ENCODE peak calls at places on chromosomes 7 and 10, in four cellular contexts. W, K, A and M are unnamed samples. For H3K4me1, the result is how much of the 10 kb centered on the place peaks cover.

GRCh38 chr7:44382459-44383300 is 57.3 kb upstream of the CAMK2B start:
- DNase-seq in K (no peak), W (no peak), A (no peak), M (no peak)

GRCh38 chr10:78889536-78890063 is 179.2 kb upstream of the ZMIZ1 start:
- DNase-seq in W (no peak), K (no peak), A (no peak), M (no peak)

GRCh38 chr10:43134126-43134905 is 3.9 kb upstream of the CSGALNACT2 start:
- DNase-seq in W (no peak), A (no peak), K (peak), M (no peak)

GRCh38 chr7:125512373-125512772 is 582.7 kb upstream of the POT1 start:
- DNase-seq in K (no peak), W (no peak), A (no peak), M (no peak)

GRCh38 chr10:48703776-48704555 is 19.3 kb downstream of the WDFY4 start:
- DNase-seq in W (no peak), A (no peak), K (no peak), M (no peak)

GRCh38 chr7:26153823-26154783 is 2.1 kb downstream of the NFE2L3 start:
- DNase-seq in A (no peak), K (no peak), W (peak), M (no peak)

GRCh38 chr10:7962592-7962991 is 91.9 kb upstream of the GATA3 start:
- DNase-seq in W (no peak), A (no peak), K (no peak), M (no peak)

GRCh38 chr7:88269606-88270005 is 37.1 kb downstream of the STEAP4 start:
- DNase-seq in A (no peak), W (no peak), K (no peak), M (no peak)

GRCh38 chr7:138907438-138907837 is 73.8 kb downstream of the KIAA1549 start:
- DNase-seq in K (no peak), A (no peak), W (no peak), M (no peak)

GRCh38 chr7:138890467-138890781 is 90.8 kb downstream of the KIAA1549 start:
- DNase-seq in W (no peak), A (no peak), K (no peak), M (no peak)

GRCh38 chr10:34045571-34046190 is 711.2 kb upstream of the NRP1 start:
- DNase-seq in W (no peak), A (no peak), K (peak), M (no peak)

GRCh38 chr10:50558368-50558767 is 65.4 kb downstream of the SGMS1 start:
- DNase-seq in A (no peak), W (no peak), K (no peak), M (no peak)
- H3K27ac ChIP-seq in A (no peak), W (no peak), K (no peak), M (no peak)

GRCh38 chr10:102779680-102780079 is 35.9 kb downstream of the WBP1L start:
- DNase-seq in K (no peak), W (peak), A (no peak), M (no peak)
- H3K4me1 ChIP-seq in K (half or more), W (half or more), A (half or more), M (half or more)

GRCh38 chr7:34772296-34772695 is 114.3 kb downstream of the NPSR1 start:
- DNase-seq in A (no peak), K (no peak), W (no peak), M (no peak)
- H3K4me3 ChIP-seq in A (no peak), K (no peak), W (no peak), M (no peak)

GRCh38 chr7:127609297-127609696 is 8.6 kb downstream of the PAX4 start:
- DNase-seq in W (no peak), K (no peak), A (no peak), M (no peak)
- H3K27ac ChIP-seq in W (no peak), K (no peak), A (no peak), M (no peak)

GRCh38 chr10:80197972-80198591 is 7.3 kb downstream of the ANXA11 start:
- DNase-seq in A (no peak), W (no peak), K (no peak), M (no peak)
- H3K4me1 ChIP-seq in A (under half), W (half or more), K (under half), M (half or more)

GRCh38 chr7:107998660-107999480 is 4.1 kb downstream of the LAMB1 start:
- DNase-seq in A (no peak), W (no peak), K (peak), M (no peak)
- H3K4me3 ChIP-seq in A (no peak), W (peak), K (no peak), M (no peak)

DNA sequence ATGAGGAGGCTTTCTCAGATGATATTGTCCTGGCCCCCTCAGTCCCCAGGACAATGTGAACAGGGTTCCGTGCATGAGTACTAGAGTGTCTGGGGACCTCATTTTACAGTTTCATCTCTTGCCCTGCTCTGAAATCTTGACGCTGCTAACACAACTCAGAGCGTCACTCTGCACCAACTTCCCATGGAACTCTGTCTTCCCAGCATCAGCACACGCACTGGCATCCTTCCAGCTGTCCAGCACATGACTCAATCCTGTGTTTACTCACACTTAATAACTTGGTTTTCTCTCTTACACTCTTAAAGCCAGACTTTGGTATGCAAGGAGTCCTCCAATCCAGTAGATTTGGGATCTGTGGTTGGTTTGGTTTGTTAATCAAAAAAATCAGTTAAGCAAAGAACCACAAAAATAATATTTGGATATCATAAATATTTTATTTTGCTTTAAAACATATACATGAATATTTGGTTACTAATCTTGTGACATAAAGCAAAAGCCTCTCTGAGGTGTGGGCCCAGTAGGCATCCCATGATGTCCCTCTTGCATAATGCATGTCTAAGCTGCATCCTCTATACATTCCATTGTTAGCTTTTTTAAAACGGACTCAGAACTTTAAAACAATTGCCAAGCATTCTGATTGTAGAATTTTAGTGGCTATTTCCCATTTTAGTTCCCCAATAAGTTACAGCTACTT is 131.0 kb downstream of the CXCL12 start:
- DNase-seq in A (peak), W (peak), K (no peak), M (peak)
- H3K27ac ChIP-seq in A (no peak), W (no peak), K (no peak), M (no peak)

GRCh38 chr7:150431839-150432658 is 18.4 kb upstream of the GIMAP8 start:
- DNase-seq in K (no peak), W (no peak), A (no peak), M (no peak)
- H3K4me1 ChIP-seq in K (under half), W (under half), A (under half), M (under half)

GRCh38 chr10:3873728-3874461 is 88.9 kb upstream of the KLF6 start:
- DNase-seq in W (peak), A (no peak), K (peak), M (no peak)
- H3K4me3 ChIP-seq in W (no peak), A (no peak), K (no peak), M (no peak)

GRCh38 chr7:55017841-55018240 is 976 bp upstream of the EGFR start:
- DNase-seq in W (no peak), K (no peak), A (no peak), M (no peak)

GRCh38 chr7:55020481-55020871 is 1.7 kb downstream of the EGFR start:
- DNase-seq in W (no peak), A (peak), K (peak), M (no peak)

GRCh38 chr7:55019329-55019690 is 493 bp downstream of the EGFR start:
- DNase-seq in W (peak), K (no peak), A (peak), M (no peak)

GRCh38 chr7:55019691-55020480 is 1.1 kb downstream of the EGFR start:
- DNase-seq in K (peak), A (peak), W (no peak), M (no peak)

DNA sequence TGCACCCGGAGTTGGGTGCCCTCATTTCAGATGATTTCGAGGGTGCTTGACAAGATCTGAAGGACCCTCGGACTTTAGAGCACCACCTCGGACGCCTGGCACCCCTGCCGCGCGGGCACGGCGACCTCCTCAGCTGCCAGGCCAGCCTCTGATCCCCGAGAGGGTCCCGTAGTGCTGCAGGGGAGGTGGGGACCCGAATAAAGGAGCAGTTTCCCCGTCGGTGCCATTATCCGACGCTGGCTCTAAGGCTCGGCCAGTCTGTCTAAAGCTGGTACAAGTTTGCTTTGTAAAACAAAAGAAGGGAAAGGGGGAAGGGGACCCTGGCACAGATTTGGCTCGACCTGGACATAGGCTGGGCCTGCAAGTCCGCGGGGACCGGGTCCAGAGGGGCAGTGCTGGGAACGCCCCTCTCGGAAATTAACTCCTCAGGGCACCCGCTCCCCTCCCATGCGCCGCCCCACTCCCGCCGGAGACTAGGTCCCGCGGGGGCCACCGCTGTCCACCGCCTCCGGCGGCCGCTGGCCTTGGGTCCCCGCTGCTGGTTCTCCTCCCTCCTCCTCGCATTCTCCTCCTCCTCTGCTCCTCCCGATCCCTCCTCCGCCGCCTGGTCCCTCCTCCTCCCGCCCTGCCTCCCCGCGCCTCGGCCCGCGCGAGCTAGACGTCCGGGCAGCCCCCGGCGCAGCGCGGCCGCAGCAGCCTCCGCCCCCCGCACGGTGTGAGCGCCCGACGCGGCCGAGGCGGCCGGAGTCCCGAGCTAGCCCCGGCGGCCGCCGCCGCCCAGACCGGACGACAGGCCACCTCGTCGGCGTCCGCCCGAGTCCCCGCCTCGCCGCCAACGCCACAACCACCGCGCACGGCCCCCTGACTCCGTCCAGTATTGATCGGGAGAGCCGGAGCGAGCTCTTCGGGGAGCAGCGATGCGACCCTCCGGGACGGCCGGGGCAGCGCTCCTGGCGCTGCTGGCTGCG is at the start of gene EGFR:
- DNase-seq in A (peak), W (peak), K (peak), M (peak)
- H3K27ac ChIP-seq in A (peak), W (peak), K (peak), M (peak)